ENCODE peak calls at places on chromosomes 2 and 18, in six cellular contexts. Q is GM23248, I is fibroblast of lung, S is adipocyte, N is neural progenitor cell, W is neuronal stem cell. L is an unnamed sample.

GRCh38 chr18:79875531-79875919 is 75.9 kb downstream of the SLC66A2 start:
- DNase-seq in S (no peak), W (no peak), I (no peak), N (no peak), Q (no peak), L (no peak)

GRCh38 chr2:20198796-20199361 is 26.1 kb downstream of the SDC1 start:
- DNase-seq in W (no peak), S (no peak), Q (no peak), I (no peak), N (no peak), L (no peak)

GRCh38 chr18:9868857-9869712 is 16.7 kb upstream of the TXNDC2 start:
- DNase-seq in S (no peak), N (no peak), Q (no peak), I (no peak), W (no peak), L (no peak)

GRCh38 chr2:233385489-233386044 is 31.3 kb downstream of the DGKD start:
- DNase-seq in Q (no peak), I (peak; percentile 28), W (no peak), N (no peak), S (no peak), L (no peak)

GRCh38 chr2:160501370-160501769 is 7.8 kb upstream of the RBMS1 start:
- DNase-seq in S (no peak), N (no peak), I (no peak), W (no peak), Q (no peak), L (no peak)

GRCh38 chr2:98114643-98115355 is 27.8 kb downstream of the VWA3B start:
- DNase-seq in N (peak; percentile 38), S (no peak), Q (no peak), I (no peak), W (peak; percentile 15), L (no peak)

GRCh38 chr2:226631671-226632070 is 167.9 kb downstream of the IRS1 start:
- DNase-seq in N (no peak), W (no peak), I (peak; percentile 95), Q (no peak), S (no peak), L (no peak)

GRCh38 chr2:230575640-230576324 is 136.9 kb upstream of the CAB39 start:
- DNase-seq in W (no peak), N (no peak), Q (no peak), I (no peak), S (no peak), L (peak; percentile 30)

GRCh38 chr2:182379235-182379634 is 47.6 kb downstream of the PDE1A start:
- DNase-seq in I (peak; percentile 84), S (peak; percentile 73), Q (peak; percentile 21), W (no peak), N (no peak), L (no peak)

GRCh38 chr2:69786105-69786504 is 43.4 kb upstream of the GMCL1 start:
- DNase-seq in I (no peak), W (no peak), S (no peak), Q (no peak), N (no peak), L (no peak)

GRCh38 chr2:69791045-69791444 is 38.4 kb upstream of the GMCL1 start:
- DNase-seq in I (no peak), W (no peak), N (no peak), S (peak; percentile 60), Q (peak; percentile 33), L (no peak)

GRCh38 chr2:69789762-69790600 is 39.5 kb upstream of the GMCL1 start:
- DNase-seq in S (peak; percentile 35), Q (peak; percentile 59), W (no peak), I (no peak), N (no peak), L (no peak)

GRCh38 chr2:69790601-69790959 is 38.9 kb upstream of the GMCL1 start:
- DNase-seq in W (no peak), N (no peak), Q (no peak), S (no peak), I (no peak), L (no peak)

GRCh38 chr2:69789129-69789528 is 40.3 kb upstream of the GMCL1 start:
- DNase-seq in Q (peak; percentile 93), N (no peak), I (peak; percentile 58), W (no peak), S (peak; percentile 87), L (peak; percentile 43)
- H3K9ac ChIP-seq in Q (peak overlapping the region; percentile 74), N (no peak overlapping the region), I (no peak overlapping the region), W (no peak overlapping the region), S (peak overlapping the region; percentile 53), L (no peak overlapping the region)

DNA sequence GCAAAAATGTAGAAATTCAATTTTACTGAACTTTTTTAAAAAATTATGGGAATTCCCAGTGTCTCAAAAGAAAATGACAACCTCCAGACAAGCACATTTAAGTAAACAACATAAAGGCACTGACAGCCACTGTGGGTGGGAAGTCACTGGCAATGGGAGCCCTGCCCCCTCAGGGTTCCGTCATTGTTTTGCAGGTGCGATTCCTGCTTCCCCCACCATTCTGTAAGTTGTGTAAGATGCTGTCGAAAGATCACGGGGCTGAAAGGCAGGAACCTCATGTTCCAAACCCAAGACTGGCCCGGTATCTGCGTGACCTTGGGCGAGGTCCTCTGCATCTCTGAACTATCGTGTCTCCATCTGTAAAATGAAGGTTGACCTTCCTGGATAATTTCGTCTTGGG is 15.8 kb upstream of the ASPRV1 start:
- DNase-seq in S (no peak), W (no peak), N (no peak), Q (no peak), I (no peak), L (no peak)
- H3K9ac ChIP-seq in S (no peak overlapping the region), W (no peak overlapping the region), N (no peak overlapping the region), Q (no peak overlapping the region), I (no peak overlapping the region), L (no peak overlapping the region)

GRCh38 chr2:201342923-201343322 is 14.2 kb downstream of the FLACC1 start:
- DNase-seq in I (no peak), Q (no peak), W (no peak), S (no peak), N (no peak), L (no peak)

GRCh38 chr2:201343559-201343958 is 13.6 kb downstream of the FLACC1 start:
- DNase-seq in S (no peak), W (no peak), N (peak; percentile 59), Q (no peak), I (no peak), L (no peak)

GRCh38 chr2:201344663-201345366 is 12.3 kb downstream of the FLACC1 start:
- DNase-seq in S (no peak), I (no peak), N (peak; percentile 25), Q (no peak), W (no peak), L (no peak)

GRCh38 chr2:201347154-201347553 is 10.0 kb downstream of the FLACC1 start:
- DNase-seq in S (no peak), I (no peak), W (no peak), N (no peak), Q (no peak), L (no peak)

DNA sequence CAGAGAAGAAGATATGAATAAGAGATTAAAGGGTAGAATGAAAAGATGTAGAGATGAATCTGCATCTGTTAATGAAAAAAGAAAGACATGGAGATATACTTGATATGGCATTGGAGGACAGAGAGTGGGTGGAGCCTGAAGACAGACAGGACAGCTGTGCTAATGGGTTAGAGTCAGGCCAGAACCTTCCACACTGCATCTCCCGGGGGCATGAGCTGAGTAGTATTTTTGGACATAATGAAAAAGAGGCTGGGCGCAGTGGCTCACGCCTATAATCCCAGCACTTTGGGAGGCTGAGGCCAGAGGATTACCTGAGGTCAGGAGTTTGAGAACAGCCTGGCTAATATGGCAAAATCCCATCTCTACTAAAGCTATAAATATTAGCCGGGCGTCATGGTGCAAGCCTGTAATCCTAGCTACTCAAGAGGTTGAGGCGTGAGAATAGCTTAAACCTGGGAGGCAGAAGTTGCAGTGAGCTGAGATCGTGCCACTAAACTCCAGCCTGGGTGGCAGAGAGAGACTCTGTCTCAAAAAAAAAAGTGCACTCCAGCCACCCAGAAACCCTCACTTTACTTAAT is 11.4 kb downstream of the FLACC1 start:
- DNase-seq in W (no peak), S (no peak), N (no peak), Q (no peak), I (no peak), L (no peak)
- H3K9ac ChIP-seq in W (no peak overlapping the region), S (no peak overlapping the region), N (no peak overlapping the region), Q (no peak overlapping the region), I (no peak overlapping the region), L (no peak overlapping the region)

DNA sequence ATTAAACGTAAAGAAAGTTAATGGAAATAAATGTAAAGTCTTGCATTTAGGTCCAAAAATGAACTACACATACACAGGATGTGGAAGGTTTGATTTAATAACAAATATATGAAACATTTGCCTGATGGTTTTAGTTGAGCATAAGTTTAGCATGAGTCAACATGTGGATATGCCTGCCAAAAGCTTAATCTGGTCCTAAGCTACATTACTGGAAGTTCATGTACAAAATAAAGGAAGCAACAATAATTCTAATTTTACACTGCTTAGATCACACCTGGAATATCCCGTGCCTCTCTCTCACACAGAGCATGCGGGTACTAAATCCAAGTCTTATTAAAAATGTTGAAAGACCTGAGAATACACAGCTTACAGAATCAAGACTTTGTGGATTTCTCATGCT is 276.5 kb upstream of the NRP2 start:
- DNase-seq in N (no peak), W (no peak), Q (peak; percentile 85), S (peak; percentile 85), I (peak; percentile 90), L (no peak)
- H3K9ac ChIP-seq in N (no peak overlapping the region), W (no peak overlapping the region), Q (no peak overlapping the region), S (no peak overlapping the region), I (no peak overlapping the region), L (no peak overlapping the region)

DNA sequence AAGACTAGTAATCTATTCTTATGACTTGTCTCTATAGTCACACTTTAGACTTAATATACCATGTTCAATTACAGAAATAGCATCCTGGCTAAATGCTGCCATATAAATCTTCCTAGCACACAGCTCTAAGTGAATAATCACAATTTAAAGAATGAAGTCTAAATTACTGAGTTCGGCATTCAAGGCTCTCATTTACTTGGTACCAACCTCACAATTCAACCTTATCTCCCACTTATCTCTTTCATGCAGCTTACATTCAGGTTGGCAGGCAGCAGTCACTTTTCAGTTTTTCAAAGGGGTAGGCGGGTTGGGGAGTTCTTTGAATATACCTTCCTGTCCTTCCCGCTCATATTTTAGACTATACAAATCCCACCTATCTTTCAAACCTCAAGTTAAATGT is 1.5 kb downstream of the MMADHC start:
- DNase-seq in N (no peak), S (no peak), Q (no peak), W (no peak), I (no peak), L (no peak)
- H3K9ac ChIP-seq in N (no peak overlapping the region), S (peak overlapping the region; percentile 97), Q (peak overlapping the region; percentile 98), W (no peak overlapping the region), I (no peak overlapping the region), L (peak overlapping the region; percentile 44)

L was measured in H9.